ENCODE peak calls at places on chromosomes 5 and 9, in ten cellular contexts. U, F, N, O, R, C, Q, G, S and P are unnamed samples.

GRCh38 chr9:19424176-19424779 is 15.5 kb downstream of the ACER2 start:
- DNase-seq in S (no peak), Q (no peak), F (no peak), N (no peak), O (no peak), G (no peak), U (no peak), C (no peak), R (no peak), P (no peak)

GRCh38 chr5:36170869-36171424 is 19.0 kb downstream of the SKP2 start:
- DNase-seq in N (no peak), S (no peak), Q (no peak), C (no peak), G (no peak), O (no peak), U (no peak), F (no peak), R (no peak), P (no peak)

GRCh38 chr9:130946778-130947617 is 8.0 kb upstream of the FIBCD1 start:
- DNase-seq in C (no peak), U (no peak), F (no peak), O (no peak), Q (no peak), R (no peak), S (no peak), G (no peak), N (no peak), P (peak)

GRCh38 chr9:6757988-6758417 is 230 bp downstream of the KDM4C start:
- DNase-seq in F (no peak), G (no peak), O (no peak), R (no peak), Q (no peak), C (no peak), S (no peak), N (no peak), U (peak), P (no peak)

GRCh38 chr5:125227333-125228075 is 481.1 kb upstream of the ZNF608 start:
- DNase-seq in G (no peak), U (peak), N (no peak), F (no peak), C (no peak), R (peak), O (no peak), Q (no peak), S (peak), P (no peak)

GRCh38 chr9:85112376-85112775 is 442.8 kb downstream of the NTRK2 start:
- DNase-seq in Q (no peak), N (no peak), S (no peak), G (no peak), R (no peak), O (no peak), U (no peak), C (no peak), F (no peak), P (no peak)

GRCh38 chr5:41182666-41183065 is 30.7 kb downstream of the C6 start:
- DNase-seq in C (no peak), Q (no peak), O (no peak), N (no peak), R (no peak), S (no peak), U (no peak), G (no peak), F (no peak), P (no peak)

GRCh38 chr9:132588098-132588497 is 5.7 kb downstream of the BARHL1 start:
- DNase-seq in O (no peak), R (no peak), S (no peak), F (no peak), Q (no peak), N (no peak), G (no peak), U (no peak), C (no peak), P (no peak)

GRCh38 chr9:91421022-91421765 is 2.4 kb downstream of the NFIL3 start:
- DNase-seq in U (peak), O (peak), S (peak), R (peak), N (no peak), F (no peak), C (no peak), G (no peak), Q (no peak), P (no peak)

GRCh38 chr5:88254320-88254719 is 14.3 kb downstream of the TMEM161B start:
- DNase-seq in U (no peak), O (no peak), N (no peak), S (no peak), R (no peak), Q (no peak), F (no peak), C (no peak), G (no peak), P (no peak)

GRCh38 chr5:109676920-109677319 is 12.8 kb upstream of the MAN2A1 start:
- DNase-seq in F (no peak), R (no peak), S (no peak), O (no peak), G (no peak), N (no peak), Q (no peak), C (no peak), U (no peak), P (no peak)

GRCh38 chr5:141547488-141547887 is 58.6 kb downstream of the PCDHGC5 start:
- DNase-seq in U (no peak), O (no peak), C (no peak), N (no peak), Q (no peak), F (peak), R (peak), G (no peak), S (no peak), P (no peak)

GRCh38 chr5:57676228-57677098 is 193.9 kb upstream of the ACTBL2 start:
- DNase-seq in F (no peak), G (no peak), O (no peak), R (peak), N (no peak), C (no peak), S (no peak), U (no peak), Q (no peak), P (no peak)

GRCh38 chr9:129624947-129625346 is 1.0 kb upstream of the NTMT1 start:
- DNase-seq in R (peak), C (no peak), N (no peak), O (no peak), G (peak), F (peak), U (no peak), Q (no peak), S (no peak), P (no peak)

GRCh38 chr9:8961186-8961666 is 1161.6 kb upstream of the DMAC1 start:
- DNase-seq in C (no peak), G (no peak), U (no peak), S (peak), N (peak), Q (peak), O (peak), R (no peak), F (no peak), P (no peak)

GRCh38 chr5:95818181-95819147 is 4.1 kb downstream of the GLRX start:
- DNase-seq in S (peak), O (no peak), R (no peak), U (no peak), Q (no peak), C (no peak), G (no peak), N (peak), F (peak), P (no peak)

GRCh38 chr5:178389796-178390195 is 157.2 kb upstream of the PHYKPL start:
- DNase-seq in Q (no peak), U (no peak), G (no peak), R (no peak), F (no peak), S (no peak), N (no peak), C (no peak), O (peak), P (no peak)

GRCh38 chr9:32378993-32379729 is 5.3 kb upstream of the ACO1 start:
- DNase-seq in R (peak), U (peak), G (peak), C (no peak), N (peak), F (peak), S (peak), Q (no peak), O (no peak), P (peak)

GRCh38 chr5:123659006-123659405 is 147.0 kb downstream of the CSNK1G3 start:
- DNase-seq in Q (no peak), C (no peak), R (no peak), N (no peak), O (no peak), U (no peak), S (no peak), F (no peak), G (no peak), P (no peak)

GRCh38 chr5:176662371-176663333 is 15.4 kb downstream of the TSPAN17 start:
- DNase-seq in O (no peak), S (no peak), R (no peak), U (no peak), Q (no peak), G (no peak), F (no peak), N (no peak), C (no peak), P (no peak)

GRCh38 chr9:133584559-133585476 is 24.4 kb downstream of the FAM163B start:
- DNase-seq in F (no peak), Q (no peak), U (no peak), O (no peak), S (no peak), R (no peak), C (no peak), N (no peak), G (no peak), P (no peak)

GRCh38 chr9:132797861-132798659 is 80.0 kb downstream of the AK8 start:
- DNase-seq in U (no peak), G (no peak), F (no peak), S (peak), O (no peak), N (no peak), Q (no peak), R (no peak), C (peak), P (no peak)

GRCh38 chr9:131826966-131827525 is 87.2 kb upstream of the RAPGEF1 start:
- DNase-seq in Q (no peak), S (no peak), N (no peak), R (no peak), U (no peak), G (no peak), O (no peak), C (no peak), F (no peak), P (peak)

GRCh38 chr5:130323804-130324454 is 419.7 kb downstream of the CHSY3 start:
- DNase-seq in N (no peak), C (no peak), U (no peak), O (no peak), F (peak), Q (no peak), S (no peak), R (no peak), G (no peak), P (peak)

GRCh38 chr9:75552941-75553340 is 337.5 kb upstream of the PCSK5 start:
- DNase-seq in R (no peak), Q (no peak), G (no peak), N (no peak), C (no peak), S (no peak), O (no peak), F (no peak), U (no peak), P (no peak)

GRCh38 chr9:131762356-131762932 is 22.6 kb upstream of the RAPGEF1 start:
- DNase-seq in U (peak), N (peak), S (peak), G (peak), R (peak), C (no peak), Q (peak), F (peak), O (peak), P (no peak)

GRCh38 chr5:139676406-139676805 is 28.3 kb downstream of the CXXC5 start:
- DNase-seq in Q (no peak), O (no peak), R (no peak), G (no peak), C (no peak), S (no peak), U (no peak), F (no peak), N (no peak), P (no peak)

GRCh38 chr9:18861599-18862546 is 171.1 kb downstream of the SAXO1 start:
- DNase-seq in O (peak), G (no peak), F (no peak), C (no peak), Q (peak), N (no peak), R (peak), U (peak), S (peak), P (no peak)

GRCh38 chr9:83472221-83472665 is 66.0 kb downstream of the FRMD3 start:
- DNase-seq in R (peak), S (no peak), N (no peak), U (no peak), F (no peak), G (no peak), C (no peak), O (no peak), Q (no peak), P (no peak)

GRCh38 chr5:54676964-54677363 is 159.4 kb downstream of the SNX18 start:
- DNase-seq in R (no peak), O (no peak), S (no peak), Q (no peak), C (no peak), G (no peak), F (no peak), N (no peak), U (no peak), P (no peak)

GRCh38 chr9:112299514-112299913 is 33.9 kb downstream of the PTBP3 start:
- DNase-seq in U (no peak), F (no peak), R (peak), N (no peak), C (no peak), O (no peak), G (no peak), S (no peak), Q (no peak), P (peak)

GRCh38 chr5:135615581-135616260 is 36.9 kb upstream of the CXCL14 start:
- DNase-seq in R (no peak), S (no peak), G (no peak), Q (no peak), C (no peak), N (peak), O (no peak), U (no peak), F (no peak), P (no peak)

GRCh38 chr5:37710965-37711364 is 128.9 kb downstream of the GDNF start:
- DNase-seq in C (no peak), R (peak), F (no peak), S (no peak), N (no peak), U (no peak), O (no peak), Q (no peak), G (no peak), P (no peak)

GRCh38 chr5:134063421-134063820 is 51.1 kb upstream of the TCF7 start:
- DNase-seq in F (no peak), Q (peak), S (no peak), C (no peak), R (no peak), O (no peak), U (no peak), G (no peak), N (no peak), P (no peak)

GRCh38 chr9:7721291-7721690 is 78.3 kb downstream of the DMAC1 start:
- DNase-seq in O (no peak), G (no peak), S (no peak), F (no peak), C (no peak), Q (no peak), U (no peak), N (no peak), R (no peak), P (no peak)

GRCh38 chr9:103757062-103757461 is 337.0 kb upstream of the SMC2 start:
- DNase-seq in U (peak), R (no peak), N (no peak), G (no peak), O (no peak), S (no peak), C (no peak), Q (no peak), F (no peak), P (no peak)

GRCh38 chr9:75967556-75967955 is 77.1 kb downstream of the PCSK5 start:
- DNase-seq in U (no peak), R (no peak), S (no peak), C (no peak), F (no peak), N (no peak), Q (no peak), G (no peak), O (no peak), P (no peak)

DNA sequence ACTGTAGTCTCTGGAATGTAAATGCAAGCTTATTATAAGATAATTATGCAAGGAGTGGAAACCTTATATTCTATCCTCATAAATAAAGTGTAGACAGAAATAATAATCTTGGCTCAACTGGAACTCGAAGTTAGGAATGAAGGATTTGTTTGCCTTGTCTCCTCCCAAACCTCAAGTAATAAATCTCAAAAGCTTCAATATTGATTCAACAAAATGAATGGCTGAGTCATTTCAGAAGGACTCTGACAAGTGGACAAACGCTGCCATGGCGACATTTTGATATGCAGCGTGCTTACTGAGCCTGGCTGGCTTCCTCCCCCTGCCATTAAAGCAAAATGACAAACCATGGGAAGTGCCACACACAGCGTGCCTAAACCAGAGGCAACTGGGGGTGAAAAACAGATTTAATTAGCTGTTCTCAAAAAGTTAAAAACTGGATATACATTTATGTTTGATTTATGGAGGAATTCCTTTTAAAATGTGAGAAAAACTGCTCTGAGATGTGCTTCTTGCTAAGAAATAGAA is 10.5 kb upstream of the ADGRV1 start:
- DNase-seq in Q (no peak), F (no peak), S (peak), N (peak), O (no peak), C (no peak), G (no peak), U (no peak), R (no peak), P (no peak)
- H3K27ac ChIP-seq in Q (no peak), F (no peak), S (no peak), N (no peak), O (no peak), C (no peak), G (no peak), U (no peak), R (no peak), P (no peak)

DNA sequence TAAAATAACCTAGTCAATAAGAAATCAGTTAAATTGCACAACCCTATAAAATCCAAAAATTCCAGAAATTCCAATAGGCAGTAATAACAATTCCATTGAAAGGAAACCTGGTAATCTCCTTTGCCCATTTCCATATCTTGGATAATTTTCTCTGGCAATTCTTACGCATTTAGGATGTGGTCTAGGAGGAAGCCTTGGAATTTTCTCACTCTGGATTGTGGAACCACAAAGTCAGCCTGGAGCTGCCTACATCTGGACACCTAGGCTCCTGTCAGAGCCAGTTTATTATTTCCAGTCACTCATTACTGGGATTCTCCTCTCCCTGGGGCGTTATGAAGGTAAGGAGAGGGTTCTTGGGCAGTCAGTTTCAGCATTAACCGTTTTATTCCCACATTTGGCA is 40.3 kb upstream of the GNE start:
- DNase-seq in G (no peak), R (peak), U (no peak), F (no peak), Q (no peak), S (no peak), O (no peak), N (no peak), C (no peak), P (peak)
- H3K27ac ChIP-seq in G (no peak), R (no peak), U (no peak), F (no peak), Q (no peak), S (no peak), O (no peak), N (no peak), C (no peak), P (no peak)

DNA sequence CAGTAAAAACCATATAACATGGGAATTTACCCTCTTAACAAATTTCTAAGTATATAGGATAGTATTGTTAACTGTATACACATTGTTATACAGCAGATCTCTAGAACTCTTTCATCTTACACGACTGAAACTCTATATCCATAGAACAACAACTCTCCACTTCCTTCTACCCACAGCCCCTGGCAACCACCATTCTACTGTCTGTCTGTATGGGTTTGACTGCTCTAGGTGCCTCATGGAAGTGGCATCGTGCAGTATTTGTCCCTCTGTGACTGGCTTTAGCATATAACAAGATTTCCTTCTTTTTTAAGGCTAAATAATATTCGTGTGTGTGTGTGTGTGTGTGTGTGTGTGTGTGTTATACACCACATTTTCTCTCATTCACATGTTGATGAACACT is 100.7 kb downstream of the ZNF462 start:
- DNase-seq in Q (no peak), N (no peak), R (no peak), G (no peak), C (no peak), F (no peak), O (no peak), U (no peak), S (no peak), P (no peak)
- H3K27ac ChIP-seq in Q (no peak), N (no peak), R (no peak), G (no peak), C (no peak), F (no peak), O (no peak), U (no peak), S (no peak), P (no peak)

GRCh38 chr9:80797427-80797825 is 891.9 kb downstream of the TLE1 start:
- DNase-seq in U (no peak), G (no peak), N (no peak), R (no peak), C (no peak), O (no peak), Q (no peak), F (no peak), S (no peak), P (no peak)
- H3K27ac ChIP-seq in U (no peak), G (no peak), N (peak), R (no peak), C (peak), O (peak), Q (no peak), F (no peak), S (no peak), P (no peak)

GRCh38 chr9:128190516-128191405 is 611 bp downstream of the CIZ1 start:
- DNase-seq in C (no peak), R (no peak), S (peak), O (no peak), G (no peak), U (no peak), Q (no peak), N (no peak), F (peak), P (no peak)
- H3K27ac ChIP-seq in C (peak), R (peak), S (peak), O (peak), G (peak), U (no peak), Q (peak), N (peak), F (peak), P (peak)

DNA sequence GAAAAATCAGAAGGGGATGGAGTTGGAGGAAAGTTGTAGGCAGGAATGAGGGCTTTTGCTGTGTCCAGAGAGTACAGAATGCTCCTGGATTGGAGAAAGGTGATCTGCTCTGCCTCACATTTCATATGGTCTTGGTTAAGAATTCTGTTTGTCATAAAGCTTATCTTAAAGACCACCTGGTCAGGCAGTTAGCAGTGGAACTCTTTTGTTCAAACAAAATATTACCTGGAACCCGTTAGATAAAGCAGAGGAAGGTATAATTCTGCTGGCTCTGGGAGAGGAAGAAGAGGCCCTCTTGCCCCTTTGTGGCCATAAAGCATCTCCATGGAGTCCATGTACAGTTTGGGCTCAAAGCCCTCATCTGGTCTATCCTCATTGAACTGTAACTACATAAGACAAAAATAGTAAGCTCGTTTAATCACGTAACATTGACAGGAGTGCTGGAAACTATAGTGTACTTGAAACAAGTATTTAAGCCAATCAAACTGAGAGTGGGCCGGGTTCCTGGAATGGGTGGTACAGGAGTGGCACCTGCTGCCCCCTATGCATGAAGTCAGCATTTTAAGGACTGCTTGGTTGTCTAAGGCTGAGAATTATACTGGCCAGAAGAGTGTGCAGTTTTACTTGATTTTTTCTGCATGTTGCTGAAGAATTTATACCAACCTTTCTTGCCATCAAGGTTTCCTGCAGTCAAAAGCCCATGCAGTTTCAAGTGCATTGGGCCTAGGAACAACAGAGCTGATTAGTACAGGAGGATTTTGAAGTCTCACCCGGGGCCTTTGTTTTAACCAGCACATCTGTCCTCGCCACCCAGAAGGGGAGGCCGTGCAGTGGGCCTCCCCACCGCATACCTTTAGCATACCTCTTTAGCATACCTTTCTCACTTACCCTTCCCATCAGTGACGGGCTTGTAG is 39.9 kb downstream of the STXBP1 start:
- DNase-seq in C (no peak), R (no peak), O (no peak), G (no peak), N (no peak), S (no peak), Q (no peak), U (no peak), F (no peak), P (no peak)
- H3K27ac ChIP-seq in C (no peak), R (no peak), O (no peak), G (no peak), N (no peak), S (no peak), Q (no peak), U (no peak), F (no peak), P (no peak)